ENCODE peak calls at places on chromosomes 11 and 22, in ten cellular contexts. F is neuronal stem cell; E is Calu3; G is effector CD4-positive, alpha-beta T cell; Y is fibroblast of pulmonary artery; J is H4; H is small intestine; Q is AG09309; Z is naive thymus-derived CD8-positive, alpha-beta T cell; D is anterior cingulate cortex. M is an unnamed sample.
A peak's percentile ranks its signal among the peaks of the same experiment; 100 is the strongest.

GRCh38 chr11:3021125-3021524 is 29.0 kb upstream of the NAP1L4 start:
- DNase-seq in F (peak; percentile 56), E (peak; percentile 66), G (peak; percentile 21), Y (peak; percentile 38), J (peak; percentile 42), H (peak; percentile 76), Q (no peak), Z (peak; percentile 47), D (peak; percentile 25), M (no peak)

GRCh38 chr11:44985721-44986120 is 35.0 kb upstream of the TP53I11 start:
- DNase-seq in F (no peak), E (no peak), G (no peak), Y (no peak), J (no peak), H (no peak), Q (no peak), Z (no peak), D (no peak), M (no peak)

GRCh38 chr22:21443735-21444421 is 23.3 kb upstream of the TMEM191C start:
- DNase-seq in F (no peak), E (no peak), G (no peak), Y (no peak), J (no peak), H (no peak), Q (no peak), Z (no peak), D (no peak), M (no peak)

GRCh38 chr11:26551186-26551801 is 20.8 kb downstream of the MUC15 start:
- DNase-seq in F (no peak), E (no peak), G (no peak), Y (peak; percentile 44), J (no peak), H (no peak), Q (no peak), Z (no peak), D (no peak), M (no peak)

GRCh38 chr22:20186183-20186870 is 35.5 kb upstream of the CCDC188 start:
- DNase-seq in F (no peak), E (no peak), G (no peak), Y (peak; percentile 3), J (no peak), H (no peak), Q (no peak), Z (no peak), D (no peak), M (no peak)

GRCh38 chr22:37088108-37088605 is 21.4 kb downstream of the TMPRSS6 start:
- DNase-seq in F (no peak), E (peak; percentile 21), G (no peak), Y (no peak), J (no peak), H (no peak), Q (no peak), Z (no peak), D (no peak), M (no peak)

GRCh38 chr22:25749420-25750169 is 7.6 kb downstream of the MYO18B start:
- DNase-seq in F (no peak), E (no peak), G (no peak), Y (no peak), J (no peak), H (no peak), Q (no peak), Z (no peak), D (no peak), M (no peak)

GRCh38 chr11:93921695-93922468 is 71.5 kb upstream of the VSTM5 start:
- DNase-seq in F (peak; percentile 54), E (peak; percentile 59), G (no peak), Y (peak; percentile 79), J (peak; percentile 77), H (peak; percentile 62), Q (no peak), Z (no peak), D (no peak), M (no peak)

GRCh38 chr11:127000291-127000968 is at the start of gene KIRREL3:
- DNase-seq in F (no peak), E (no peak), G (no peak), Y (no peak), J (no peak), H (no peak), Q (no peak), Z (no peak), D (peak; percentile 74), M (peak; percentile 64)

GRCh38 chr11:84819128-84819527 is 808.0 kb downstream of the DLG2 start:
- DNase-seq in F (no peak), E (no peak), G (no peak), Y (peak; percentile 13), J (no peak), H (no peak), Q (no peak), Z (no peak), D (no peak), M (no peak)

GRCh38 chr11:130369141-130369691 is 54.5 kb upstream of the ZBTB44 start:
- DNase-seq in F (no peak), E (no peak), G (no peak), Y (no peak), J (no peak), H (no peak), Q (no peak), Z (no peak), D (peak; percentile 43), M (peak; percentile 36)

GRCh38 chr11:41954034-41954433 is 494.6 kb upstream of the LRRC4C start:
- DNase-seq in F (no peak), E (no peak), G (no peak), Y (peak; percentile 65), J (peak; percentile 75), H (no peak), Q (no peak), Z (no peak), D (no peak), M (no peak)

GRCh38 chr11:63941901-63942300 is 3.1 kb downstream of the NAA40 start:
- DNase-seq in F (no peak), E (no peak), G (no peak), Y (no peak), J (no peak), H (no peak), Q (no peak), Z (no peak), D (no peak), M (no peak)

GRCh38 chr11:100719809-100720221 is 32.7 kb downstream of the ARHGAP42 start:
- DNase-seq in F (no peak), E (peak; percentile 49), G (no peak), Y (peak; percentile 92), J (peak; percentile 79), H (peak; percentile 70), Q (peak; percentile 69), Z (no peak), D (peak; percentile 16), M (peak; percentile 9)

GRCh38 chr11:44015624-44016007 is 32.2 kb upstream of the ACCSL start:
- DNase-seq in F (no peak), E (no peak), G (no peak), Y (no peak), J (no peak), H (no peak), Q (no peak), Z (no peak), D (no peak), M (no peak)

GRCh38 chr22:33321466-33321865 is 263.3 kb upstream of the SYN3 start:
- DNase-seq in F (no peak), E (no peak), G (no peak), Y (no peak), J (no peak), H (no peak), Q (no peak), Z (no peak), D (no peak), M (no peak)

GRCh38 chr11:65565624-65566453 is 4.4 kb upstream of the ZNRD2 start:
- DNase-seq in F (no peak), E (no peak), G (peak; percentile 42), Y (peak; percentile 38), J (no peak), H (no peak), Q (no peak), Z (peak; percentile 48), D (no peak), M (no peak)

GRCh38 chr11:106012744-106013143 is 9.3 kb downstream of the MSANTD4 start:
- DNase-seq in F (no peak), E (no peak), G (no peak), Y (peak; percentile 88), J (no peak), H (no peak), Q (peak; percentile 5), Z (no peak), D (peak; percentile 8), M (peak; percentile 37)

GRCh38 chr11:68997124-68997994 is 15.7 kb downstream of the MRGPRF start:
- DNase-seq in F (no peak), E (no peak), G (no peak), Y (no peak), J (no peak), H (no peak), Q (no peak), Z (no peak), D (no peak), M (no peak)

GRCh38 chr22:30332551-30332950 is 5.8 kb upstream of the TBC1D10A start:
- DNase-seq in F (no peak), E (no peak), G (no peak), Y (no peak), J (no peak), H (no peak), Q (no peak), Z (no peak), D (peak; percentile 63), M (no peak)

GRCh38 chr11:116913000-116913399 is 75.6 kb upstream of the APOA1 start:
- DNase-seq in F (no peak), E (no peak), G (no peak), Y (peak; percentile 77), J (no peak), H (no peak), Q (peak; percentile 28), Z (no peak), D (no peak), M (no peak)

GRCh38 chr11:65695459-65696241 is 16.4 kb upstream of the KAT5 start:
- DNase-seq in F (no peak), E (peak; percentile 81), G (no peak), Y (peak; percentile 80), J (peak; percentile 69), H (peak; percentile 47), Q (no peak), Z (no peak), D (peak; percentile 28), M (no peak)

GRCh38 chr11:18054511-18055103 is 8.5 kb upstream of the TPH1 start:
- DNase-seq in F (no peak), E (no peak), G (no peak), Y (no peak), J (no peak), H (no peak), Q (no peak), Z (no peak), D (no peak), M (no peak)

GRCh38 chr11:126137146-126137545 is 74.3 kb downstream of the RPUSD4 start:
- DNase-seq in F (no peak), E (no peak), G (no peak), Y (peak; percentile 32), J (no peak), H (no peak), Q (no peak), Z (no peak), D (no peak), M (no peak)

GRCh38 chr11:18791175-18792065 is at the start of gene PTPN5:
- DNase-seq in F (peak; percentile 70), E (no peak), G (no peak), Y (peak; percentile 7), J (no peak), H (no peak), Q (no peak), Z (no peak), D (peak; percentile 50), M (peak; percentile 29)

GRCh38 chr22:21044931-21045584 is 688 bp upstream of the LRRC74B start:
- DNase-seq in F (no peak), E (peak; percentile 39), G (no peak), Y (peak; percentile 57), J (no peak), H (no peak), Q (peak; percentile 31), Z (no peak), D (peak; percentile 33), M (peak; percentile 47)

GRCh38 chr11:6469599-6469998 is 4.1 kb downstream of the TRIM3 start:
- DNase-seq in F (no peak), E (no peak), G (no peak), Y (no peak), J (no peak), H (peak; percentile 82), Q (no peak), Z (no peak), D (no peak), M (no peak)

GRCh38 chr11:121105063-121105480 is 4.0 kb downstream of the TECTA start:
- DNase-seq in F (no peak), E (no peak), G (no peak), Y (peak; percentile 66), J (no peak), H (no peak), Q (no peak), Z (no peak), D (no peak), M (no peak)

M was measured in occipital lobe.